ENCODE peak calls at places on chromosomes 6 and 20, in nine cellular contexts. One of them, this sample, is unnamed.

GRCh38 chr6:40930555-40930954 is 108.5 kb downstream of the UNC5CL start:
- DNase-seq in brain microvascular endothelial cell: peak
- DNase-seq in CD8-positive, alpha-beta T cell: no peak
- DNase-seq in neural progenitor cell: no peak
- DNase-seq in heart right ventricle: peak
- DNase-seq in dorsolateral prefrontal cortex: no peak
- DNase-seq in Calu3: no peak
- DNase-seq in HFF-Myc: no peak
- DNase-seq in kidney epithelial cell: no peak
- DNase-seq in this sample: no peak

GRCh38 chr6:33686981-33687975 is 24.2 kb downstream of the UQCC2 start:
- DNase-seq in HFF-Myc: no peak
- DNase-seq in neural progenitor cell: no peak
- DNase-seq in heart right ventricle: no peak
- DNase-seq in kidney epithelial cell: no peak
- DNase-seq in Calu3: no peak
- DNase-seq in CD8-positive, alpha-beta T cell: no peak
- DNase-seq in dorsolateral prefrontal cortex: no peak
- DNase-seq in brain microvascular endothelial cell: no peak
- DNase-seq in this sample: no peak

GRCh38 chr6:21537660-21538059 is 55.9 kb upstream of the SOX4 start:
- DNase-seq in CD8-positive, alpha-beta T cell: no peak
- DNase-seq in neural progenitor cell: no peak
- DNase-seq in kidney epithelial cell: no peak
- DNase-seq in brain microvascular endothelial cell: no peak
- DNase-seq in Calu3: no peak
- DNase-seq in heart right ventricle: no peak
- DNase-seq in dorsolateral prefrontal cortex: no peak
- DNase-seq in HFF-Myc: no peak
- DNase-seq in this sample: no peak

GRCh38 chr6:138105880-138106664 is 1.1 kb downstream of the PERP start:
- DNase-seq in dorsolateral prefrontal cortex: no peak
- DNase-seq in Calu3: no peak
- DNase-seq in kidney epithelial cell: no peak
- DNase-seq in HFF-Myc: no peak
- DNase-seq in neural progenitor cell: peak
- DNase-seq in heart right ventricle: no peak
- DNase-seq in brain microvascular endothelial cell: no peak
- DNase-seq in CD8-positive, alpha-beta T cell: no peak
- DNase-seq in this sample: no peak

GRCh38 chr20:52193886-52194545 is 2.4 kb upstream of the ZFP64 start:
- DNase-seq in heart right ventricle: no peak
- DNase-seq in kidney epithelial cell: no peak
- DNase-seq in CD8-positive, alpha-beta T cell: no peak
- DNase-seq in neural progenitor cell: no peak
- DNase-seq in brain microvascular endothelial cell: no peak
- DNase-seq in dorsolateral prefrontal cortex: no peak
- DNase-seq in Calu3: no peak
- DNase-seq in HFF-Myc: no peak
- DNase-seq in this sample: no peak

GRCh38 chr6:132400641-132401119 is 595 bp downstream of the MOXD1 start:
- DNase-seq in dorsolateral prefrontal cortex: no peak
- DNase-seq in heart right ventricle: no peak
- DNase-seq in Calu3: peak
- DNase-seq in CD8-positive, alpha-beta T cell: no peak
- DNase-seq in HFF-Myc: no peak
- DNase-seq in kidney epithelial cell: no peak
- DNase-seq in brain microvascular endothelial cell: no peak
- DNase-seq in neural progenitor cell: peak
- DNase-seq in this sample: no peak

GRCh38 chr6:40713002-40713719 is 126.0 kb upstream of the LRFN2 start:
- DNase-seq in heart right ventricle: no peak
- DNase-seq in neural progenitor cell: peak
- DNase-seq in HFF-Myc: no peak
- DNase-seq in CD8-positive, alpha-beta T cell: no peak
- DNase-seq in brain microvascular endothelial cell: peak
- DNase-seq in kidney epithelial cell: no peak
- DNase-seq in dorsolateral prefrontal cortex: no peak
- DNase-seq in Calu3: no peak
- DNase-seq in this sample: no peak

GRCh38 chr6:137043710-137044365 is 927 bp downstream of the IL20RA start:
- DNase-seq in kidney epithelial cell: no peak
- DNase-seq in CD8-positive, alpha-beta T cell: no peak
- DNase-seq in heart right ventricle: no peak
- DNase-seq in Calu3: no peak
- DNase-seq in brain microvascular endothelial cell: peak
- DNase-seq in dorsolateral prefrontal cortex: no peak
- DNase-seq in neural progenitor cell: peak
- DNase-seq in HFF-Myc: no peak
- DNase-seq in this sample: no peak

GRCh38 chr6:75262716-75263463 is 19.3 kb upstream of the COX7A2 start:
- DNase-seq in kidney epithelial cell: no peak
- DNase-seq in CD8-positive, alpha-beta T cell: no peak
- DNase-seq in HFF-Myc: no peak
- DNase-seq in neural progenitor cell: no peak
- DNase-seq in heart right ventricle: no peak
- DNase-seq in dorsolateral prefrontal cortex: no peak
- DNase-seq in brain microvascular endothelial cell: no peak
- DNase-seq in Calu3: no peak
- DNase-seq in this sample: no peak

GRCh38 chr20:50249447-50250388 is 59.1 kb downstream of the CEBPB start:
- DNase-seq in CD8-positive, alpha-beta T cell: no peak
- DNase-seq in kidney epithelial cell: no peak
- DNase-seq in heart right ventricle: no peak
- DNase-seq in neural progenitor cell: no peak
- DNase-seq in brain microvascular endothelial cell: no peak
- DNase-seq in HFF-Myc: no peak
- DNase-seq in dorsolateral prefrontal cortex: no peak
- DNase-seq in Calu3: no peak
- DNase-seq in this sample: no peak

GRCh38 chr20:2658414-2659354 is 5.3 kb downstream of the IDH3B start:
- DNase-seq in brain microvascular endothelial cell: no peak
- DNase-seq in heart right ventricle: no peak
- DNase-seq in neural progenitor cell: no peak
- DNase-seq in HFF-Myc: peak
- DNase-seq in Calu3: no peak
- DNase-seq in kidney epithelial cell: no peak
- DNase-seq in CD8-positive, alpha-beta T cell: no peak
- DNase-seq in dorsolateral prefrontal cortex: no peak
- DNase-seq in this sample: no peak

GRCh38 chr6:138971601-138972000 is 16.5 kb downstream of the REPS1 start:
- DNase-seq in kidney epithelial cell: no peak
- DNase-seq in brain microvascular endothelial cell: peak
- DNase-seq in CD8-positive, alpha-beta T cell: no peak
- DNase-seq in HFF-Myc: no peak
- DNase-seq in Calu3: no peak
- DNase-seq in dorsolateral prefrontal cortex: no peak
- DNase-seq in heart right ventricle: no peak
- DNase-seq in neural progenitor cell: peak
- DNase-seq in this sample: peak

GRCh38 chr20:38932457-38933120 is 6.4 kb downstream of the FAM83D start:
- DNase-seq in Calu3: no peak
- DNase-seq in dorsolateral prefrontal cortex: no peak
- DNase-seq in CD8-positive, alpha-beta T cell: no peak
- DNase-seq in heart right ventricle: no peak
- DNase-seq in brain microvascular endothelial cell: peak
- DNase-seq in HFF-Myc: no peak
- DNase-seq in kidney epithelial cell: no peak
- DNase-seq in neural progenitor cell: no peak
- DNase-seq in this sample: no peak

GRCh38 chr6:2186516-2186915 is 58.9 kb downstream of the GMDS start:
- DNase-seq in dorsolateral prefrontal cortex: no peak
- DNase-seq in kidney epithelial cell: no peak
- DNase-seq in Calu3: no peak
- DNase-seq in CD8-positive, alpha-beta T cell: no peak
- DNase-seq in heart right ventricle: no peak
- DNase-seq in neural progenitor cell: no peak
- DNase-seq in HFF-Myc: no peak
- DNase-seq in brain microvascular endothelial cell: no peak
- DNase-seq in this sample: no peak

DNA sequence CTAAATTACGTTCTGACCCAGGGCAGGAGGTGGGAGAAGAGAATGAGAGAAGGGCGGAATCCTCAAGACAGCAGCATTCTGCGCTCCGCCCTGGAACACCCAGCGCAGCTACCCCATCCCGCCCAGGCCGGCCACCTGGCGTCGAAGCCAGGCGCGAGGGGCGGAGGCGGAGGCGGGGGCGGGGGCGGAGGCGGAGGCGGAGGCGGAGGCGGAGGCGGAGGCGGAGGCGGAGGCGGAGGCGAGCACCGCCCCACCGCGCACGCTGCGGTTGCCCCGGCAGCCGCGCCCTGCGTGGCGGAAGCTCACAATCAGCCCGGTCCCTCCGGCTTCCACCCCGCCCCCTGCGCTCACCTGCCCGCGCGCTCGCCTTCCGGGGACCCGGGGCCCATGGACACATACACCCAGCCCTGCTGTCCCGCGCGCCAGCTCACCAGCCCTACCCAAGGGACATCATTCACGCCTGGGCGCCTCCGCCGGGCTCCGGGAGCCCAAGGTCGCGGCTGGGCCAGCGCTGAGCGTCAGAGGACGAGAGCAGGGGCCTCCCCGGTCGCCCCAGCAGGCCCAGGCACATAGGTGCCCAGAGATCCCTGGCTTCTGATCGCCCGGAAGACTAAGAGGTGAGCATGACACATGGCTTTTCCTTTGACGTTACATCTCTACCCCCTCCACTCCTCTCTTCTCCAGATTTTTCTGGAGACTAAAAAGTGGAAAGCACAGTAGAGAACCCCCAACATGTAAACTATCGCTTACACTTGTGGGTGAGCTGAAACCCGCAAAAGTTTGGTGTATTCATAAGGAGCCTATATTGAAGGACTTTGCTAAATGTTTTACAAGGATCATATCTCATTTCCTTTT is at the start of gene ANKEF1:
- DNase-seq in kidney epithelial cell: peak
- DNase-seq in brain microvascular endothelial cell: no peak
- DNase-seq in neural progenitor cell: peak
- DNase-seq in dorsolateral prefrontal cortex: peak
- DNase-seq in CD8-positive, alpha-beta T cell: peak
- DNase-seq in Calu3: peak
- DNase-seq in HFF-Myc: peak
- DNase-seq in heart right ventricle: peak
- DNase-seq in this sample: no peak
- TF ChIP-seq CTCF in kidney epithelial cell: no peak
- TF ChIP-seq CTCF in brain microvascular endothelial cell: no peak
- TF ChIP-seq CTCF in neural progenitor cell: no peak
- TF ChIP-seq CTCF in dorsolateral prefrontal cortex: no peak
- TF ChIP-seq CTCF in CD8-positive, alpha-beta T cell: no peak
- TF ChIP-seq CTCF in Calu3: no peak
- TF ChIP-seq CTCF in HFF-Myc: no peak
- TF ChIP-seq CTCF in heart right ventricle: no peak
- TF ChIP-seq CTCF in this sample: no peak

GRCh38 chr20:57398231-57398821 is 7.1 kb downstream of the RBM38 start:
- DNase-seq in kidney epithelial cell: no peak
- DNase-seq in neural progenitor cell: no peak
- DNase-seq in heart right ventricle: peak
- DNase-seq in dorsolateral prefrontal cortex: no peak
- DNase-seq in brain microvascular endothelial cell: no peak
- DNase-seq in CD8-positive, alpha-beta T cell: peak
- DNase-seq in HFF-Myc: no peak
- DNase-seq in Calu3: no peak
- DNase-seq in this sample: no peak
- TF ChIP-seq CTCF in kidney epithelial cell: no peak
- TF ChIP-seq CTCF in neural progenitor cell: no peak
- TF ChIP-seq CTCF in heart right ventricle: no peak
- TF ChIP-seq CTCF in dorsolateral prefrontal cortex: no peak
- TF ChIP-seq CTCF in brain microvascular endothelial cell: no peak
- TF ChIP-seq CTCF in CD8-positive, alpha-beta T cell: no peak
- TF ChIP-seq CTCF in HFF-Myc: no peak
- TF ChIP-seq CTCF in Calu3: no peak
- TF ChIP-seq CTCF in this sample: no peak

GRCh38 chr6:22917344-22917743 is 348.0 kb downstream of the HDGFL1 start:
- DNase-seq in HFF-Myc: no peak
- DNase-seq in kidney epithelial cell: no peak
- DNase-seq in dorsolateral prefrontal cortex: no peak
- DNase-seq in neural progenitor cell: no peak
- DNase-seq in Calu3: no peak
- DNase-seq in brain microvascular endothelial cell: no peak
- DNase-seq in heart right ventricle: no peak
- DNase-seq in CD8-positive, alpha-beta T cell: no peak
- DNase-seq in this sample: no peak
- TF ChIP-seq CTCF in HFF-Myc: no peak
- TF ChIP-seq CTCF in kidney epithelial cell: no peak
- TF ChIP-seq CTCF in dorsolateral prefrontal cortex: no peak
- TF ChIP-seq CTCF in neural progenitor cell: no peak
- TF ChIP-seq CTCF in Calu3: no peak
- TF ChIP-seq CTCF in brain microvascular endothelial cell: no peak
- TF ChIP-seq CTCF in heart right ventricle: no peak
- TF ChIP-seq CTCF in CD8-positive, alpha-beta T cell: no peak
- TF ChIP-seq CTCF in this sample: no peak

GRCh38 chr20:9215539-9215938 is 146.7 kb downstream of the PLCB4 start:
- DNase-seq in Calu3: no peak
- DNase-seq in CD8-positive, alpha-beta T cell: no peak
- DNase-seq in brain microvascular endothelial cell: no peak
- DNase-seq in kidney epithelial cell: no peak
- DNase-seq in neural progenitor cell: peak
- DNase-seq in HFF-Myc: no peak
- DNase-seq in heart right ventricle: no peak
- DNase-seq in dorsolateral prefrontal cortex: no peak
- DNase-seq in this sample: no peak
- TF ChIP-seq CTCF in Calu3: no peak
- TF ChIP-seq CTCF in CD8-positive, alpha-beta T cell: no peak
- TF ChIP-seq CTCF in brain microvascular endothelial cell: peak
- TF ChIP-seq CTCF in kidney epithelial cell: peak
- TF ChIP-seq CTCF in neural progenitor cell: peak
- TF ChIP-seq CTCF in HFF-Myc: peak
- TF ChIP-seq CTCF in heart right ventricle: peak
- TF ChIP-seq CTCF in dorsolateral prefrontal cortex: no peak
- TF ChIP-seq CTCF in this sample: peak

DNA sequence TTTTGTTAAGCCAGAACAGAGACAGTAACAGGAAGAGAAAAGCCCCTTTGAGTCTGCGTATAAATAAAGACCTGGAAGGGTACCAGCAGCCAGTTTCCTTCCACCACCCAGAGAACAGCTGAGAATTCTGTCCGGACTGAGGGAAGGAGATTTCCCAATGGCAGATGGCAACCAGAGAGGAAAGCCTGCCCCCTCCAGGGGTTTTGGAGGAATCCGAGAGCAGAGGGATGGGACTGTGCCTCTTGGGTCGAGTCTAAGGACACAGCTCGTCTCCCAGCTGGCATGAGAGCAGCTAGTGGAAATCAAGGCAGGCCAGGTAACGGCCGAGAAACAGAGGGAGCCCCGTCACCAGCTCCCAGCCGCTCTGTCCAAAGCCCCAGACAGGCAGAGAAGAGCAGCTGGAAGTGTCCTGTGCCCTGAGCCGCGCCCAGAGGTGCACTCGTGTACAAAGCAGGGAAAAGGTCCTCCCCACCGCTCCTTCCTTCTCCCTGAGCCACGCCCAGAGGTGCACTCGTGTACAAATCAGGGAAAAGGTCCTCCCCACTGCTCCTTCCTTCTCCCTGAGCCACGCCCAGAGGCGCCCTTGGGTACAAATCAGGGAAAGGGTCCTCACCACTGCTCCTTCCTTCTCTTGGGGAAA is 134.0 kb upstream of the SNX9 start:
- DNase-seq in heart right ventricle: no peak
- DNase-seq in HFF-Myc: no peak
- DNase-seq in kidney epithelial cell: no peak
- DNase-seq in dorsolateral prefrontal cortex: no peak
- DNase-seq in Calu3: peak
- DNase-seq in CD8-positive, alpha-beta T cell: no peak
- DNase-seq in brain microvascular endothelial cell: no peak
- DNase-seq in neural progenitor cell: peak
- DNase-seq in this sample: no peak
- TF ChIP-seq CTCF in heart right ventricle: no peak
- TF ChIP-seq CTCF in HFF-Myc: no peak
- TF ChIP-seq CTCF in kidney epithelial cell: no peak
- TF ChIP-seq CTCF in dorsolateral prefrontal cortex: no peak
- TF ChIP-seq CTCF in Calu3: no peak
- TF ChIP-seq CTCF in CD8-positive, alpha-beta T cell: no peak
- TF ChIP-seq CTCF in brain microvascular endothelial cell: peak
- TF ChIP-seq CTCF in neural progenitor cell: peak
- TF ChIP-seq CTCF in this sample: peak

GRCh38 chr6:39102024-39102820 is 12.8 kb downstream of the SAYSD1 start:
- DNase-seq in kidney epithelial cell: no peak
- DNase-seq in neural progenitor cell: peak
- DNase-seq in Calu3: no peak
- DNase-seq in CD8-positive, alpha-beta T cell: no peak
- DNase-seq in brain microvascular endothelial cell: peak
- DNase-seq in dorsolateral prefrontal cortex: no peak
- DNase-seq in HFF-Myc: no peak
- DNase-seq in heart right ventricle: peak
- DNase-seq in this sample: no peak
- TF ChIP-seq CTCF in kidney epithelial cell: peak
- TF ChIP-seq CTCF in neural progenitor cell: peak
- TF ChIP-seq CTCF in Calu3: no peak
- TF ChIP-seq CTCF in CD8-positive, alpha-beta T cell: no peak
- TF ChIP-seq CTCF in brain microvascular endothelial cell: peak
- TF ChIP-seq CTCF in dorsolateral prefrontal cortex: no peak
- TF ChIP-seq CTCF in HFF-Myc: peak
- TF ChIP-seq CTCF in heart right ventricle: peak
- TF ChIP-seq CTCF in this sample: no peak